ENCODE peak calls at places on chromosomes 5 and 9, in nine cellular contexts. One of them, this sample, is unnamed.

GRCh38 chr5:97534166-97534565 is 351.1 kb upstream of the RIOK2 start:
- DNase-seq in T-helper 9 cell: no peak
- DNase-seq in NCI-H460: peak; percentile 38
- DNase-seq in NCI-H2081: peak; percentile 43
- DNase-seq in right atrium auricular region: no peak
- DNase-seq in choroid plexus epithelial cell: peak; percentile 97
- DNase-seq in bronchial epithelial cell: peak; percentile 96
- DNase-seq in hypothalamus: no peak
- DNase-seq in activated T-helper 2 cell treated with anti-CD3 and anti-CD28 coated beads, Interferon-gamma antibody, Interleukin-2, Interleukin-4, amounts not matched to agents 10 μg/mL and 5 μg/mL and 100 μg/mL, durations not matched to agents 14 hours and 24 hours and 36 hours: no peak
- DNase-seq in this sample: peak; percentile 89

GRCh38 chr9:14415947-14416346 is 102.0 kb upstream of the NFIB start:
- DNase-seq in T-helper 9 cell: no peak
- DNase-seq in NCI-H460: no peak
- DNase-seq in NCI-H2081: no peak
- DNase-seq in right atrium auricular region: no peak
- DNase-seq in choroid plexus epithelial cell: peak; percentile 80
- DNase-seq in bronchial epithelial cell: peak; percentile 43
- DNase-seq in hypothalamus: no peak
- DNase-seq in activated T-helper 2 cell treated with anti-CD3 and anti-CD28 coated beads, Interferon-gamma antibody, Interleukin-2, Interleukin-4, amounts not matched to agents 10 μg/mL and 5 μg/mL and 100 μg/mL, durations not matched to agents 14 hours and 24 hours and 36 hours: no peak
- DNase-seq in this sample: peak; percentile 45

GRCh38 chr5:124806857-124807196 is 60.4 kb upstream of the ZNF608 start:
- DNase-seq in T-helper 9 cell: no peak
- DNase-seq in NCI-H460: no peak
- DNase-seq in NCI-H2081: no peak
- DNase-seq in right atrium auricular region: no peak
- DNase-seq in choroid plexus epithelial cell: no peak
- DNase-seq in bronchial epithelial cell: no peak
- DNase-seq in hypothalamus: no peak
- DNase-seq in activated T-helper 2 cell treated with anti-CD3 and anti-CD28 coated beads, Interferon-gamma antibody, Interleukin-2, Interleukin-4, amounts not matched to agents 10 μg/mL and 5 μg/mL and 100 μg/mL, durations not matched to agents 14 hours and 24 hours and 36 hours: no peak
- DNase-seq in this sample: no peak

GRCh38 chr9:129962376-129962765 is 80.6 kb downstream of the FNBP1 start:
- DNase-seq in T-helper 9 cell: no peak
- DNase-seq in NCI-H460: no peak
- DNase-seq in NCI-H2081: no peak
- DNase-seq in right atrium auricular region: peak; percentile 49
- DNase-seq in choroid plexus epithelial cell: no peak
- DNase-seq in bronchial epithelial cell: no peak
- DNase-seq in hypothalamus: no peak
- DNase-seq in activated T-helper 2 cell treated with anti-CD3 and anti-CD28 coated beads, Interferon-gamma antibody, Interleukin-2, Interleukin-4, amounts not matched to agents 10 μg/mL and 5 μg/mL and 100 μg/mL, durations not matched to agents 14 hours and 24 hours and 36 hours: no peak
- DNase-seq in this sample: no peak

GRCh38 chr9:93417538-93417937 is 33.9 kb upstream of the FAM120A start:
- DNase-seq in T-helper 9 cell: no peak
- DNase-seq in NCI-H460: no peak
- DNase-seq in NCI-H2081: no peak
- DNase-seq in right atrium auricular region: no peak
- DNase-seq in choroid plexus epithelial cell: no peak
- DNase-seq in bronchial epithelial cell: no peak
- DNase-seq in hypothalamus: no peak
- DNase-seq in activated T-helper 2 cell treated with anti-CD3 and anti-CD28 coated beads, Interferon-gamma antibody, Interleukin-2, Interleukin-4, amounts not matched to agents 10 μg/mL and 5 μg/mL and 100 μg/mL, durations not matched to agents 14 hours and 24 hours and 36 hours: no peak
- DNase-seq in this sample: no peak

GRCh38 chr5:66653380-66653779 is 57.2 kb downstream of the MAST4 start:
- DNase-seq in T-helper 9 cell: no peak
- DNase-seq in NCI-H460: no peak
- DNase-seq in NCI-H2081: no peak
- DNase-seq in right atrium auricular region: no peak
- DNase-seq in choroid plexus epithelial cell: no peak
- DNase-seq in bronchial epithelial cell: peak; percentile 95
- DNase-seq in hypothalamus: no peak
- DNase-seq in activated T-helper 2 cell treated with anti-CD3 and anti-CD28 coated beads, Interferon-gamma antibody, Interleukin-2, Interleukin-4, amounts not matched to agents 10 μg/mL and 5 μg/mL and 100 μg/mL, durations not matched to agents 14 hours and 24 hours and 36 hours: no peak
- DNase-seq in this sample: no peak

GRCh38 chr9:76610009-76610352 is 151.0 kb downstream of the GCNT1 start:
- DNase-seq in T-helper 9 cell: no peak
- DNase-seq in NCI-H460: peak; percentile 19
- DNase-seq in NCI-H2081: no peak
- DNase-seq in right atrium auricular region: peak; percentile 92
- DNase-seq in choroid plexus epithelial cell: peak; percentile 68
- DNase-seq in bronchial epithelial cell: no peak
- DNase-seq in hypothalamus: no peak
- DNase-seq in activated T-helper 2 cell treated with anti-CD3 and anti-CD28 coated beads, Interferon-gamma antibody, Interleukin-2, Interleukin-4, amounts not matched to agents 10 μg/mL and 5 μg/mL and 100 μg/mL, durations not matched to agents 14 hours and 24 hours and 36 hours: no peak
- DNase-seq in this sample: peak; percentile 85

GRCh38 chr9:18396102-18396728 is 77.7 kb upstream of the ADAMTSL1 start:
- DNase-seq in T-helper 9 cell: no peak
- DNase-seq in NCI-H460: no peak
- DNase-seq in NCI-H2081: peak; percentile 54
- DNase-seq in right atrium auricular region: no peak
- DNase-seq in choroid plexus epithelial cell: peak; percentile 61
- DNase-seq in bronchial epithelial cell: peak; percentile 27
- DNase-seq in hypothalamus: no peak
- DNase-seq in activated T-helper 2 cell treated with anti-CD3 and anti-CD28 coated beads, Interferon-gamma antibody, Interleukin-2, Interleukin-4, amounts not matched to agents 10 μg/mL and 5 μg/mL and 100 μg/mL, durations not matched to agents 14 hours and 24 hours and 36 hours: no peak
- DNase-seq in this sample: no peak

GRCh38 chr5:168364151-168364661 is 72.8 kb downstream of the WWC1 start:
- DNase-seq in T-helper 9 cell: no peak
- DNase-seq in NCI-H460: no peak
- DNase-seq in NCI-H2081: no peak
- DNase-seq in right atrium auricular region: no peak
- DNase-seq in choroid plexus epithelial cell: no peak
- DNase-seq in bronchial epithelial cell: peak; percentile 85
- DNase-seq in hypothalamus: no peak
- DNase-seq in activated T-helper 2 cell treated with anti-CD3 and anti-CD28 coated beads, Interferon-gamma antibody, Interleukin-2, Interleukin-4, amounts not matched to agents 10 μg/mL and 5 μg/mL and 100 μg/mL, durations not matched to agents 14 hours and 24 hours and 36 hours: no peak
- DNase-seq in this sample: no peak

GRCh38 chr9:15354713-15355112 is 47.7 kb upstream of the TTC39B start:
- DNase-seq in T-helper 9 cell: no peak
- DNase-seq in NCI-H460: no peak
- DNase-seq in NCI-H2081: no peak
- DNase-seq in right atrium auricular region: no peak
- DNase-seq in choroid plexus epithelial cell: no peak
- DNase-seq in bronchial epithelial cell: no peak
- DNase-seq in hypothalamus: no peak
- DNase-seq in activated T-helper 2 cell treated with anti-CD3 and anti-CD28 coated beads, Interferon-gamma antibody, Interleukin-2, Interleukin-4, amounts not matched to agents 10 μg/mL and 5 μg/mL and 100 μg/mL, durations not matched to agents 14 hours and 24 hours and 36 hours: no peak
- DNase-seq in this sample: no peak

GRCh38 chr9:6413365-6414263 is 615 bp downstream of the UHRF2 start:
- DNase-seq in T-helper 9 cell: peak; percentile 21
- DNase-seq in NCI-H460: no peak
- DNase-seq in NCI-H2081: peak; percentile 69
- DNase-seq in right atrium auricular region: no peak
- DNase-seq in choroid plexus epithelial cell: no peak
- DNase-seq in bronchial epithelial cell: peak; percentile 7
- DNase-seq in hypothalamus: peak; percentile 24
- DNase-seq in activated T-helper 2 cell treated with anti-CD3 and anti-CD28 coated beads, Interferon-gamma antibody, Interleukin-2, Interleukin-4, amounts not matched to agents 10 μg/mL and 5 μg/mL and 100 μg/mL, durations not matched to agents 14 hours and 24 hours and 36 hours: peak; percentile 23
- DNase-seq in this sample: peak; percentile 59

GRCh38 chr5:135223404-135223803 is 175.6 kb downstream of the MACROH2A1 start:
- DNase-seq in T-helper 9 cell: no peak
- DNase-seq in NCI-H460: no peak
- DNase-seq in NCI-H2081: no peak
- DNase-seq in right atrium auricular region: peak; percentile 51
- DNase-seq in choroid plexus epithelial cell: no peak
- DNase-seq in bronchial epithelial cell: no peak
- DNase-seq in hypothalamus: no peak
- DNase-seq in activated T-helper 2 cell treated with anti-CD3 and anti-CD28 coated beads, Interferon-gamma antibody, Interleukin-2, Interleukin-4, amounts not matched to agents 10 μg/mL and 5 μg/mL and 100 μg/mL, durations not matched to agents 14 hours and 24 hours and 36 hours: no peak
- DNase-seq in this sample: no peak

GRCh38 chr9:77897292-77897691 is 134.3 kb downstream of the GNAQ start:
- DNase-seq in T-helper 9 cell: no peak
- DNase-seq in NCI-H460: no peak
- DNase-seq in NCI-H2081: peak; percentile 95
- DNase-seq in right atrium auricular region: no peak
- DNase-seq in choroid plexus epithelial cell: peak; percentile 21
- DNase-seq in bronchial epithelial cell: no peak
- DNase-seq in hypothalamus: no peak
- DNase-seq in activated T-helper 2 cell treated with anti-CD3 and anti-CD28 coated beads, Interferon-gamma antibody, Interleukin-2, Interleukin-4, amounts not matched to agents 10 μg/mL and 5 μg/mL and 100 μg/mL, durations not matched to agents 14 hours and 24 hours and 36 hours: no peak
- DNase-seq in this sample: no peak

GRCh38 chr5:147918899-147919298 is 12.6 kb upstream of the C5orf46 start:
- DNase-seq in T-helper 9 cell: no peak
- DNase-seq in NCI-H460: no peak
- DNase-seq in NCI-H2081: no peak
- DNase-seq in right atrium auricular region: no peak
- DNase-seq in choroid plexus epithelial cell: no peak
- DNase-seq in bronchial epithelial cell: peak; percentile 48
- DNase-seq in hypothalamus: no peak
- DNase-seq in activated T-helper 2 cell treated with anti-CD3 and anti-CD28 coated beads, Interferon-gamma antibody, Interleukin-2, Interleukin-4, amounts not matched to agents 10 μg/mL and 5 μg/mL and 100 μg/mL, durations not matched to agents 14 hours and 24 hours and 36 hours: no peak
- DNase-seq in this sample: no peak

GRCh38 chr5:128408622-128409021 is 129.4 kb downstream of the FBN2 start:
- DNase-seq in T-helper 9 cell: no peak
- DNase-seq in NCI-H460: no peak
- DNase-seq in NCI-H2081: peak; percentile 2
- DNase-seq in right atrium auricular region: no peak
- DNase-seq in choroid plexus epithelial cell: peak; percentile 46
- DNase-seq in bronchial epithelial cell: no peak
- DNase-seq in hypothalamus: no peak
- DNase-seq in activated T-helper 2 cell treated with anti-CD3 and anti-CD28 coated beads, Interferon-gamma antibody, Interleukin-2, Interleukin-4, amounts not matched to agents 10 μg/mL and 5 μg/mL and 100 μg/mL, durations not matched to agents 14 hours and 24 hours and 36 hours: no peak
- DNase-seq in this sample: no peak

GRCh38 chr9:21326526-21327139 is 8.6 kb downstream of the KLHL9 start:
- DNase-seq in T-helper 9 cell: no peak
- DNase-seq in NCI-H460: peak; percentile 43
- DNase-seq in NCI-H2081: peak; percentile 63
- DNase-seq in right atrium auricular region: no peak
- DNase-seq in choroid plexus epithelial cell: peak; percentile 70
- DNase-seq in bronchial epithelial cell: peak; percentile 56
- DNase-seq in hypothalamus: no peak
- DNase-seq in activated T-helper 2 cell treated with anti-CD3 and anti-CD28 coated beads, Interferon-gamma antibody, Interleukin-2, Interleukin-4, amounts not matched to agents 10 μg/mL and 5 μg/mL and 100 μg/mL, durations not matched to agents 14 hours and 24 hours and 36 hours: no peak
- DNase-seq in this sample: peak; percentile 78

GRCh38 chr5:177356756-177357458 is 817 bp upstream of the RGS14 start:
- DNase-seq in T-helper 9 cell: no peak
- DNase-seq in NCI-H460: no peak
- DNase-seq in NCI-H2081: no peak
- DNase-seq in right atrium auricular region: no peak
- DNase-seq in choroid plexus epithelial cell: no peak
- DNase-seq in bronchial epithelial cell: no peak
- DNase-seq in hypothalamus: no peak
- DNase-seq in activated T-helper 2 cell treated with anti-CD3 and anti-CD28 coated beads, Interferon-gamma antibody, Interleukin-2, Interleukin-4, amounts not matched to agents 10 μg/mL and 5 μg/mL and 100 μg/mL, durations not matched to agents 14 hours and 24 hours and 36 hours: no peak
- DNase-seq in this sample: no peak

GRCh38 chr9:3960661-3961144 is 339.2 kb downstream of the GLIS3 start:
- DNase-seq in T-helper 9 cell: no peak
- DNase-seq in NCI-H460: no peak
- DNase-seq in NCI-H2081: no peak
- DNase-seq in right atrium auricular region: no peak
- DNase-seq in choroid plexus epithelial cell: peak; percentile 63
- DNase-seq in bronchial epithelial cell: peak; percentile 68
- DNase-seq in hypothalamus: no peak
- DNase-seq in activated T-helper 2 cell treated with anti-CD3 and anti-CD28 coated beads, Interferon-gamma antibody, Interleukin-2, Interleukin-4, amounts not matched to agents 10 μg/mL and 5 μg/mL and 100 μg/mL, durations not matched to agents 14 hours and 24 hours and 36 hours: no peak
- DNase-seq in this sample: no peak

GRCh38 chr5:41815261-41815660 is 55.0 kb downstream of the OXCT1 start:
- DNase-seq in T-helper 9 cell: no peak
- DNase-seq in NCI-H460: no peak
- DNase-seq in NCI-H2081: no peak
- DNase-seq in right atrium auricular region: no peak
- DNase-seq in choroid plexus epithelial cell: no peak
- DNase-seq in bronchial epithelial cell: no peak
- DNase-seq in hypothalamus: no peak
- DNase-seq in activated T-helper 2 cell treated with anti-CD3 and anti-CD28 coated beads, Interferon-gamma antibody, Interleukin-2, Interleukin-4, amounts not matched to agents 10 μg/mL and 5 μg/mL and 100 μg/mL, durations not matched to agents 14 hours and 24 hours and 36 hours: no peak
- DNase-seq in this sample: peak; percentile 16

GRCh38 chr5:60843693-60844428 is at the start of gene ELOVL7:
- DNase-seq in T-helper 9 cell: no peak
- DNase-seq in NCI-H460: peak; percentile 31
- DNase-seq in NCI-H2081: peak; percentile 84
- DNase-seq in right atrium auricular region: no peak
- DNase-seq in choroid plexus epithelial cell: peak; percentile 32
- DNase-seq in bronchial epithelial cell: peak; percentile 61
- DNase-seq in hypothalamus: peak; percentile 70
- DNase-seq in activated T-helper 2 cell treated with anti-CD3 and anti-CD28 coated beads, Interferon-gamma antibody, Interleukin-2, Interleukin-4, amounts not matched to agents 10 μg/mL and 5 μg/mL and 100 μg/mL, durations not matched to agents 14 hours and 24 hours and 36 hours: peak; percentile 38
- DNase-seq in this sample: peak; percentile 67

This sample was measured in adipocyte.